ENCODE peak calls at places on chromosomes 4 and X, in seven cellular contexts. M is K562, V is GM23338, K is HepG2, T is SK-N-SH, F is HCT116, C is GM12878. J is an unnamed sample.

GRCh38 chr4:21819086-21819485 is 129.5 kb downstream of the KCNIP4 start:
- DNase-seq in M (no peak), V (no peak), K (no peak), T (no peak), F (no peak), C (no peak), J (no peak)

GRCh38 chr4:55030606-55031005 is 94.8 kb downstream of the KDR start:
- DNase-seq in M (no peak), V (no peak), K (no peak), T (no peak), F (no peak), C (no peak), J (no peak)

GRCh38 chrX:7133036-7133412 is 14.5 kb upstream of the STS start:
- DNase-seq in M (peak; percentile 46), V (no peak), K (no peak), T (no peak), F (no peak), C (no peak), J (no peak)

GRCh38 chrX:23610491-23610890 is 56.8 kb upstream of the PRDX4 start:
- DNase-seq in M (no peak), V (no peak), K (no peak), T (no peak), F (no peak), C (no peak), J (no peak)

GRCh38 chrX:115018944-115019343 is 1.5 kb upstream of the IL13RA2 start:
- DNase-seq in M (no peak), V (no peak), K (no peak), T (no peak), F (no peak), C (no peak), J (no peak)

GRCh38 chrX:97131886-97132285 is 248.2 kb downstream of the RPA4 start:
- DNase-seq in M (no peak), V (no peak), K (no peak), T (no peak), F (no peak), C (no peak), J (no peak)

GRCh38 chr4:183444953-183445543 is 612 bp downstream of the CDKN2AIP start:
- DNase-seq in M (no peak), V (peak; percentile 63), K (no peak), T (peak; percentile 71), F (no peak), C (no peak), J (no peak)

GRCh38 chr4:55488716-55489115 is 58.0 kb downstream of the CLOCK start:
- DNase-seq in M (no peak), V (no peak), K (no peak), T (no peak), F (no peak), C (no peak), J (no peak)

GRCh38 chr4:128823025-128823661 is 13.6 kb downstream of the JADE1 start:
- DNase-seq in M (no peak), V (no peak), K (no peak), T (no peak), F (peak; percentile 21), C (no peak), J (peak; percentile 57)

GRCh38 chrX:119272882-119273806 is 37.1 kb downstream of the PGRMC1 start:
- DNase-seq in M (no peak), V (peak; percentile 89), K (no peak), T (peak; percentile 27), F (no peak), C (no peak), J (no peak)

GRCh38 chrX:138411048-138411447 is 300.5 kb downstream of the FGF13 start:
- DNase-seq in M (no peak), V (no peak), K (no peak), T (no peak), F (no peak), C (no peak), J (no peak)

GRCh38 chr4:95204873-95205272 is 343.9 kb downstream of the UNC5C start:
- DNase-seq in M (peak; percentile 22), V (peak; percentile 61), K (peak; percentile 9), T (no peak), F (peak; percentile 12), C (no peak), J (no peak)

GRCh38 chr4:161554372-161554990 is 609.3 kb downstream of the FSTL5 start:
- DNase-seq in M (no peak), V (no peak), K (no peak), T (no peak), F (no peak), C (no peak), J (peak; percentile 35)

GRCh38 chr4:58413849-58414248 is 1303.7 kb upstream of the IGFBP7 start:
- DNase-seq in M (no peak), V (no peak), K (no peak), T (no peak), F (no peak), C (no peak), J (no peak)

GRCh38 chr4:18075823-18076433 is 54.4 kb upstream of the LCORL start:
- DNase-seq in M (peak; percentile 57), V (peak; percentile 84), K (peak; percentile 56), T (peak; percentile 6), F (peak; percentile 52), C (no peak), J (no peak)

GRCh38 chr4:146381263-146381872 is 140.4 kb downstream of the SLC10A7 start:
- DNase-seq in M (no peak), V (peak; percentile 48), K (no peak), T (peak; percentile 0), F (no peak), C (no peak), J (no peak)

GRCh38 chr4:38663021-38663800 is 788 bp upstream of the KLF3 start:
- DNase-seq in M (no peak), V (peak; percentile 72), K (no peak), T (no peak), F (no peak), C (no peak), J (no peak)

DNA sequence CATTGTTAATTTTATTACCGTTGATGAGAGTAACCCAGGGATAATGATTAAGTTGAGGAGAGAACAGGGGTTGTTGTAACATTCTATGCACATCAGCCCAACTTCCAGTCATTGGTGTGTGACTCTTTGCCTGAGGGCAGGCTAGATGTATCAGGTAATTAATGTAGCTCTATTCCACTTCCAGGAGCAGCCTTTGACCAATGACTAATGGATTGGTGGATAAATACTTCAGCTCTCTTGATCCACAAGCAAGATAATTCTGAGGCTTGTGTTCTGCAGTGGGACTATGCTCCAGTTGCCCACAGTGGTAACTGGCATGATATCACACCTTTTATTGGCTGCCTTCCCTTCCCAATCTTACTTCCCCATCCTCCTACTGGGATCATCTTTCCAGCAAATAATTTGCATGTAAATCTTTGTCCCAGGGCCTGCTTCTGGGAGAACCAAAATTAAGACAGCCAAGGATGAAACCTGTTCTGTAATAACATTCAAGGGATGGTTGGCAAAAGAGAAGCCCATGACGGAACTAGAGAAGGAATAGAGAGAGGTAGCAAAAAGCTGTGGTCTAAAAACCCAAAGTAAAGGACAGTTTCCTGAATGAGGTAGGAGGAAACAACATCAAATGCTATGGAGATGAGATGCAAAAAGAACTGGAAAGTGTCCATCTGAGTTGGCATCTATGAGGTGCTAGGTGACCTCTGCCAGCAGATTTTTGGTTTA is 241.4 kb upstream of the RPS6KA3 start:
- DNase-seq in M (no peak), V (no peak), K (no peak), T (no peak), F (no peak), C (no peak), J (no peak)
- TF ChIP-seq REST in M (no peak), V (no peak), K (no peak), T (no peak), F (no peak), C (no peak), J (no peak)

DNA sequence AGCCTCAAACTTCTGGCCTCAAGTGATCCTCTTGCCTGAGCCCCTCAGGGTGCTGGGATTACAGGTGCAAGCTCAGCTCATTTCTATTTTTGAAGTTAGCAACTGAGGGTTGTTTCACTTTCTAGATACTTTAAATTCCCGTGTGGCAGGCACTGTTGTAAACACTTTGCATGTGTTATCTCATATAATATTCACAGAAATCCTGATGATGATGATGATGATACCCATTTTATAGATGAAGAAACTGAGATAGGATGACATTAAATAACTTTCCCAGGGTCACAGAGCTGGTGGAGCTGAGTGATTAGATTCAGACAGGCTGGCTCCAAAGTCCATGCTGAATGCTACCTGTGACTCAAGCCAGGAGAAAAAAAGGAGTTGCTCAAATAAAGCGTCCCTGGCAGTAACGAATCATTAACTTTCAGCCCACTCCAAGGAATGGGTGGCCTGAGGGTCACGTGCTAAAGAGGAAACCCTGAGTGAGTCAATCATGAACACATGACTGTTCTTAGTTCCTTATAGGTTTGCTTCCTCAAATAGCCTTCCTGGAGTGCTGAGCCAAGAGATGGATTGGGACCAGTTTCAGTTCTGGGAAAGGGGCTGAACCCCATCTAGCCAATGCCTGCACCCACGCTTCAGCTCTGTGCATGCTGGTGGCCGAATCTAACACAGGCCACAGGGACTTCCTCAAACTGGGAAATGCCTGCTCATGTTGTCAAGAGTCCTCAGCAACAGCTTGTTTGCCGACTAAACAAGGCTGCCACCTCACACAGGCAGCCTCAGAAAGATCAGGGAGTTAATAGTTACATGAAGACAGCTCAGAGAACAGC is 52.8 kb downstream of the RBM47 start:
- DNase-seq in M (no peak), V (peak; percentile 41), K (peak; percentile 98), T (no peak), F (peak; percentile 66), C (peak; percentile 82), J (peak; percentile 73)
- H3K4me1 ChIP-seq in M (peaks cover 14% of the 10 kb centered on the region), V (peaks cover 20% of the 10 kb centered on the region), K (peaks cover 30% of the 10 kb centered on the region), T (no peaks in the 10 kb centered on the region), F (peaks cover 11% of the 10 kb centered on the region), C (peaks cover 57% of the 10 kb centered on the region), J (peaks cover 16% of the 10 kb centered on the region)

GRCh38 chr4:8393593-8394038 is 46.9 kb downstream of the ACOX3 start:
- DNase-seq in M (no peak), V (no peak), K (no peak), T (peak; percentile 89), F (no peak), C (no peak), J (peak; percentile 64)
- TF ChIP-seq POLR2AphosphoS5 in M (no peak), V (no peak), K (no peak), T (peak; percentile 60), F (no peak), C (no peak), J (no peak)

GRCh38 chr4:109011241-109012031 is 248.6 kb upstream of the ETNPPL start:
- DNase-seq in M (no peak), V (no peak), K (no peak), T (no peak), F (no peak), C (no peak), J (no peak)

GRCh38 chr4:109010534-109010933 is 247.7 kb upstream of the ETNPPL start:
- DNase-seq in M (no peak), V (no peak), K (no peak), T (no peak), F (no peak), C (no peak), J (no peak)

GRCh38 chr4:109009909-109010308 is 247.1 kb upstream of the ETNPPL start:
- DNase-seq in M (no peak), V (no peak), K (no peak), T (peak; percentile 20), F (no peak), C (no peak), J (no peak)

GRCh38 chr4:109005523-109005922 is 242.7 kb upstream of the ETNPPL start:
- DNase-seq in M (no peak), V (no peak), K (no peak), T (no peak), F (no peak), C (no peak), J (no peak)

DNA sequence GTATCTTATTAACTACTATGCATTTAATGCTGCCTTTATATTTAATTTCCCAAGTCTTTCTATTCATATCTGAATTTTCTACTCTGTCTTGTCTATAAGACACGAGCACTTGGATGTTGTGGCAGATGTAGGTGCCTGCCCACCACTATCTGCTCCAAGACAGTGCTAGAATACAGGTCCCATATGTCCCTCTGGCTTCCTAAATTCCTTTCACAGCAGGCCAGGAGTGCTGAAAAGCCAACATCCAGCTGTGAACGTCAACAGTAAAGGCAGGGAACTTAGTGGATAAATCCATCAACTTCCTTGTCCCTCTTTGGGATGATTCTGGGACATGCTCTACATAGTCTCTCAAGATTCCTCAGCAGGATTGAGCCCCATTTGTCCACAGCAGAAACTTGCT is 245.1 kb upstream of the ETNPPL start:
- DNase-seq in M (no peak), V (peak; percentile 59), K (no peak), T (no peak), F (no peak), C (no peak), J (no peak)
- TF ChIP-seq REST in M (no peak), V (no peak), K (no peak), T (no peak), F (no peak), C (no peak), J (no peak)